ENCODE peak calls at places on chromosome 2, in four cellular contexts. R is cerebellum, F is endodermal cell, M is ascending aorta. C is an unnamed sample.

GRCh38 chr2:36480028-36480427 is 117.9 kb downstream of the FEZ2 start:
- DNase-seq in R (no peak), F (no peak), M (no peak), C (no peak)

GRCh38 chr2:49271060-49271665 is 116.8 kb upstream of the FSHR start:
- DNase-seq in R (no peak), F (no peak), M (no peak), C (no peak)

GRCh38 chr2:131148426-131148825 is 43.3 kb downstream of the PLEKHB2 start:
- DNase-seq in R (peak; percentile 77), F (no peak), M (no peak), C (no peak)

GRCh38 chr2:6866239-6866745 is 585 bp upstream of the CMPK2 start:
- DNase-seq in R (peak; percentile 28), F (peak; percentile 82), M (no peak), C (no peak)

GRCh38 chr2:229282758-229283546 is 11.9 kb upstream of the PID1 start:
- DNase-seq in R (no peak), F (no peak), M (no peak), C (no peak)

GRCh38 chr2:43685350-43685749 is 9.1 kb upstream of the C1GALT1C1L start:
- DNase-seq in R (no peak), F (no peak), M (no peak), C (no peak)

GRCh38 chr2:104641801-104642200 is 212.1 kb upstream of the POU3F3 start:
- DNase-seq in R (no peak), F (no peak), M (no peak), C (no peak)

GRCh38 chr2:208545398-208546042 is 138.9 kb downstream of the PTH2R start:
- DNase-seq in R (no peak), F (peak; percentile 51), M (no peak), C (no peak)

GRCh38 chr2:105796131-105796638 is 51.5 kb downstream of the NCK2 start:
- DNase-seq in R (no peak), F (no peak), M (no peak), C (no peak)

GRCh38 chr2:193251909-193252308 is 1057.2 kb upstream of the TMEFF2 start:
- DNase-seq in R (no peak), F (no peak), M (no peak), C (no peak)

C was measured in thoracic aorta.